ENCODE peak calls at places on chromosomes 13 and 19, in six cellular contexts. V is ovary, Q is adrenal gland, D is neural crest cell, A is progenitor cell of endocrine pancreas, O is spleen. Z is an unnamed sample.

GRCh38 chr13:113125506-113126264 is 3.1 kb downstream of the F10 start:
- DNase-seq in V (no peak), Q (no peak), D (no peak), A (no peak), O (peak; percentile 40), Z (no peak)

GRCh38 chr13:113953561-113953960 is 20.3 kb downstream of the C13orf46 start:
- DNase-seq in V (peak; percentile 8), Q (no peak), D (no peak), A (no peak), O (peak; percentile 53), Z (no peak)

GRCh38 chr19:45135176-45135575 is 25.6 kb downstream of the NKPD1 start:
- DNase-seq in V (no peak), Q (no peak), D (no peak), A (no peak), O (no peak), Z (no peak)

GRCh38 chr13:113109151-113110047 is 3.8 kb downstream of the F7 start:
- DNase-seq in V (peak; percentile 20), Q (no peak), D (no peak), A (no peak), O (peak; percentile 65), Z (no peak)

GRCh38 chr13:35839746-35840273 is 291.4 kb downstream of the DCLK1 start:
- DNase-seq in V (no peak), Q (no peak), D (no peak), A (no peak), O (no peak), Z (no peak)

GRCh38 chr19:14031719-14032480 is at the start of gene IL27RA:
- DNase-seq in V (no peak), Q (peak; percentile 40), D (peak; percentile 48), A (peak; percentile 39), O (peak; percentile 95), Z (peak; percentile 82)

GRCh38 chr19:48533770-48534169 is 18.2 kb upstream of the SULT2B1 start:
- DNase-seq in V (no peak), Q (peak; percentile 59), D (no peak), A (no peak), O (no peak), Z (no peak)

GRCh38 chr19:49614096-49614857 is 23.3 kb downstream of the PRR12 start:
- DNase-seq in V (no peak), Q (no peak), D (no peak), A (no peak), O (no peak), Z (no peak)

GRCh38 chr13:74203576-74203975 is 69.4 kb upstream of the KLF12 start:
- DNase-seq in V (no peak), Q (no peak), D (no peak), A (no peak), O (no peak), Z (no peak)

GRCh38 chr13:90395846-90396245 is 951.6 kb upstream of the MIR17HG start:
- DNase-seq in V (no peak), Q (no peak), D (no peak), A (no peak), O (no peak), Z (no peak)

GRCh38 chr19:48085077-48085476 is 25.5 kb downstream of the PLA2G4C start:
- DNase-seq in V (no peak), Q (peak; percentile 35), D (no peak), A (no peak), O (peak; percentile 43), Z (no peak)

GRCh38 chr13:25249001-25249543 is 38.2 kb downstream of the MTMR6 start:
- DNase-seq in V (no peak), Q (no peak), D (no peak), A (no peak), O (no peak), Z (no peak)

GRCh38 chr19:42693760-42694350 is 46.4 kb downstream of the PSG3 start:
- DNase-seq in V (no peak), Q (peak; percentile 36), D (no peak), A (no peak), O (no peak), Z (no peak)

GRCh38 chr13:30454991-30455390 is 10.7 kb downstream of the HMGB1 start:
- DNase-seq in V (no peak), Q (no peak), D (no peak), A (no peak), O (no peak), Z (no peak)

GRCh38 chr13:30456290-30456689 is 9.4 kb downstream of the HMGB1 start:
- DNase-seq in V (no peak), Q (no peak), D (no peak), A (no peak), O (no peak), Z (no peak)

GRCh38 chr13:30450066-30450465 is 15.7 kb downstream of the HMGB1 start:
- DNase-seq in V (no peak), Q (peak; percentile 5), D (no peak), A (no peak), O (no peak), Z (no peak)

GRCh38 chr13:30457306-30457891 is 8.3 kb downstream of the HMGB1 start:
- DNase-seq in V (no peak), Q (no peak), D (no peak), A (no peak), O (no peak), Z (no peak)

GRCh38 chr13:30453727-30454126 is 12.0 kb downstream of the HMGB1 start:
- DNase-seq in V (no peak), Q (no peak), D (no peak), A (no peak), O (no peak), Z (no peak)
- TF ChIP-seq CTCF in V (no peak), Q (no peak), D (peak; percentile 43), A (peak; percentile 31), O (no peak), Z (no peak)

GRCh38 chr13:39781381-39781780 is 125.9 kb downstream of the COG6 start:
- DNase-seq in V (no peak), Q (no peak), D (no peak), A (no peak), O (no peak), Z (no peak)

GRCh38 chr13:39784347-39784746 is 128.9 kb downstream of the COG6 start:
- DNase-seq in V (no peak), Q (no peak), D (no peak), A (no peak), O (no peak), Z (no peak)

GRCh38 chr13:39779337-39780270 is 124.1 kb downstream of the COG6 start:
- DNase-seq in V (no peak), Q (no peak), D (no peak), A (no peak), O (no peak), Z (peak; percentile 60)

GRCh38 chr13:39786091-39786490 is 130.6 kb downstream of the COG6 start:
- DNase-seq in V (no peak), Q (no peak), D (no peak), A (no peak), O (no peak), Z (no peak)

GRCh38 chr13:39783051-39783450 is 127.6 kb downstream of the COG6 start:
- DNase-seq in V (no peak), Q (no peak), D (no peak), A (no peak), O (no peak), Z (no peak)
- TF ChIP-seq CTCF in V (no peak), Q (no peak), D (no peak), A (no peak), O (no peak), Z (no peak)

DNA sequence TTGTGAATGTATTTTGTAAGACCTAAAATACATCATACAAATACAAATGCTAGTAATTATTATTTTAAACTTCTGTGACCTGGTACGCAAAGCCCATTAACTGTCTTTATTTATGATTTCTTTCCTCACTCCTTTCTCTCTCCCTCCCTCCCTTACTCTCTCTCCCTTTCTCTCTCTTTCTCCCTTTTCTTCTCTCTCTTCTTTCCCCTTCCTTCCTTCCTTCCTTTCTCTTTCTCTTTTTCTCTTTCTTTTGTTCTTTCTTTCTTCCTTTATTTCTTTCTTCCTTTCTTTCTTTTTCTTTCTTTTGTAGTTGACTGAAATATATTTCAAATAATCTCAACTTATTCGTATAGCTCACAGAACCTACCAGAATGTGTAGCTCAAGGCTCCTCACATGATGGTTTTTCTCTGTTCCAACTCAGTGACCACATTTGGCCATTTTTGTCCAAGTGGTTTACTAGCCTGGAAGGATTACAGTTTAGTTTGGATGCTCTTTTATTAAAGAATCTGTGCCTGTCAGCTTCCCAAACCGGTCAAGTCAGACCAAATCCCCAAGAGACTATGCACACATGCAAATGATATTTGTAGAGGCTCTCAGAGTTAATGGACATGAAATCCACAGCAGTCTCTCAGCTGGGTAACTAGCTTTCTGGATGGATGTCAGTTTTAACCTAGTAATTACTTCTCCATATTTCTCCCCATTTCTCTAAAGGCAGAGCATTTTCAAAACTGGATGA is 71.7 kb downstream of the POSTN start:
- DNase-seq in V (no peak), Q (no peak), D (no peak), A (no peak), O (no peak), Z (no peak)
- TF ChIP-seq CTCF in V (no peak), Q (no peak), D (no peak), A (no peak), O (no peak), Z (no peak)

GRCh38 chr13:42660367-42660965 is 86.5 kb downstream of the TNFSF11 start:
- DNase-seq in V (no peak), Q (no peak), D (no peak), A (no peak), O (no peak), Z (no peak)
- TF ChIP-seq CTCF in V (no peak), Q (no peak), D (no peak), A (no peak), O (no peak), Z (no peak)

GRCh38 chr19:27974082-27974513 is 1238.9 kb downstream of the UQCRFS1 start:
- DNase-seq in V (no peak), Q (peak; percentile 53), D (peak; percentile 40), A (peak; percentile 20), O (no peak), Z (no peak)
- TF ChIP-seq CTCF in V (no peak), Q (peak; percentile 67), D (peak; percentile 85), A (peak; percentile 93), O (peak; percentile 58), Z (no peak)

GRCh38 chr19:37975071-37975470 is 68.1 kb downstream of the SIPA1L3 start:
- DNase-seq in V (no peak), Q (no peak), D (no peak), A (no peak), O (peak; percentile 76), Z (no peak)
- TF ChIP-seq CTCF in V (no peak), Q (no peak), D (no peak), A (no peak), O (no peak), Z (no peak)

GRCh38 chr19:1471514-1472107 is 7.4 kb downstream of the C19orf25 start:
- DNase-seq in V (no peak), Q (no peak), D (no peak), A (no peak), O (no peak), Z (peak; percentile 29)
- TF ChIP-seq CTCF in V (no peak), Q (no peak), D (peak; percentile 28), A (peak; percentile 20), O (no peak), Z (no peak)